ENCODE peak calls at places on chromosomes 2 and 18, in nine cellular contexts. One of them, this sample, is unnamed.

GRCh38 chr2:109385506-109385905 is 228.3 kb downstream of the SEPTIN10 start:
- DNase-seq in retina: no peak
- DNase-seq in GF-D8: no peak
- DNase-seq in memory B cell: no peak
- DNase-seq in naive B cell: no peak
- DNase-seq in heart left ventricle: peak; percentile 32
- DNase-seq in colonic mucosa: no peak
- DNase-seq in activated effector memory CD4-positive, alpha-beta T cell treated with Interleukin-2 at 50 U/mL for 16 hours: no peak
- DNase-seq in AG08395: no peak
- DNase-seq in this sample: no peak

GRCh38 chr18:30632058-30632718 is 410.4 kb downstream of the DSC3 start:
- DNase-seq in retina: no peak
- DNase-seq in GF-D8: no peak
- DNase-seq in memory B cell: no peak
- DNase-seq in naive B cell: no peak
- DNase-seq in heart left ventricle: no peak
- DNase-seq in colonic mucosa: no peak
- DNase-seq in activated effector memory CD4-positive, alpha-beta T cell treated with Interleukin-2 at 50 U/mL for 16 hours: no peak
- DNase-seq in AG08395: no peak
- DNase-seq in this sample: no peak

GRCh38 chr18:71252351-71252862 is 963.6 kb downstream of the SOCS6 start:
- DNase-seq in retina: no peak
- DNase-seq in GF-D8: no peak
- DNase-seq in memory B cell: no peak
- DNase-seq in naive B cell: no peak
- DNase-seq in heart left ventricle: no peak
- DNase-seq in colonic mucosa: no peak
- DNase-seq in activated effector memory CD4-positive, alpha-beta T cell treated with Interleukin-2 at 50 U/mL for 16 hours: no peak
- DNase-seq in AG08395: no peak
- DNase-seq in this sample: no peak

GRCh38 chr18:23038712-23039111 is 96.6 kb upstream of the CABLES1 start:
- DNase-seq in retina: no peak
- DNase-seq in GF-D8: no peak
- DNase-seq in memory B cell: no peak
- DNase-seq in naive B cell: no peak
- DNase-seq in heart left ventricle: no peak
- DNase-seq in colonic mucosa: no peak
- DNase-seq in activated effector memory CD4-positive, alpha-beta T cell treated with Interleukin-2 at 50 U/mL for 16 hours: no peak
- DNase-seq in AG08395: peak; percentile 60
- DNase-seq in this sample: no peak

GRCh38 chr2:175062787-175063585 is 57.8 kb upstream of the CHN1 start:
- DNase-seq in retina: no peak
- DNase-seq in GF-D8: no peak
- DNase-seq in memory B cell: no peak
- DNase-seq in naive B cell: no peak
- DNase-seq in heart left ventricle: no peak
- DNase-seq in colonic mucosa: no peak
- DNase-seq in activated effector memory CD4-positive, alpha-beta T cell treated with Interleukin-2 at 50 U/mL for 16 hours: no peak
- DNase-seq in AG08395: no peak
- DNase-seq in this sample: no peak

GRCh38 chr2:83364264-83364663 is 1094.8 kb downstream of the SUCLG1 start:
- DNase-seq in retina: no peak
- DNase-seq in GF-D8: no peak
- DNase-seq in memory B cell: no peak
- DNase-seq in naive B cell: no peak
- DNase-seq in heart left ventricle: no peak
- DNase-seq in colonic mucosa: no peak
- DNase-seq in activated effector memory CD4-positive, alpha-beta T cell treated with Interleukin-2 at 50 U/mL for 16 hours: no peak
- DNase-seq in AG08395: no peak
- DNase-seq in this sample: no peak

GRCh38 chr2:121485039-121485438 is 45.6 kb upstream of the RNU4ATAC start:
- DNase-seq in retina: no peak
- DNase-seq in GF-D8: no peak
- DNase-seq in memory B cell: no peak
- DNase-seq in naive B cell: no peak
- DNase-seq in heart left ventricle: no peak
- DNase-seq in colonic mucosa: no peak
- DNase-seq in activated effector memory CD4-positive, alpha-beta T cell treated with Interleukin-2 at 50 U/mL for 16 hours: no peak
- DNase-seq in AG08395: peak; percentile 62
- DNase-seq in this sample: no peak

GRCh38 chr2:33210626-33211025 is 263.9 kb downstream of the LTBP1 start:
- DNase-seq in retina: no peak
- DNase-seq in GF-D8: no peak
- DNase-seq in memory B cell: no peak
- DNase-seq in naive B cell: no peak
- DNase-seq in heart left ventricle: no peak
- DNase-seq in colonic mucosa: no peak
- DNase-seq in activated effector memory CD4-positive, alpha-beta T cell treated with Interleukin-2 at 50 U/mL for 16 hours: no peak
- DNase-seq in AG08395: peak; percentile 92
- DNase-seq in this sample: no peak

GRCh38 chr18:7452331-7452730 is 114.8 kb upstream of the PTPRM start:
- DNase-seq in retina: peak; percentile 36
- DNase-seq in GF-D8: no peak
- DNase-seq in memory B cell: no peak
- DNase-seq in naive B cell: no peak
- DNase-seq in heart left ventricle: no peak
- DNase-seq in colonic mucosa: no peak
- DNase-seq in activated effector memory CD4-positive, alpha-beta T cell treated with Interleukin-2 at 50 U/mL for 16 hours: no peak
- DNase-seq in AG08395: peak; percentile 61
- DNase-seq in this sample: no peak

GRCh38 chr2:240836781-240837467 is 16.9 kb upstream of the KIF1A start:
- DNase-seq in retina: no peak
- DNase-seq in GF-D8: no peak
- DNase-seq in memory B cell: no peak
- DNase-seq in naive B cell: no peak
- DNase-seq in heart left ventricle: peak; percentile 80
- DNase-seq in colonic mucosa: no peak
- DNase-seq in activated effector memory CD4-positive, alpha-beta T cell treated with Interleukin-2 at 50 U/mL for 16 hours: no peak
- DNase-seq in AG08395: peak; percentile 83
- DNase-seq in this sample: no peak

GRCh38 chr2:237939251-237939650 is 27.6 kb upstream of the UBE2F start:
- DNase-seq in retina: no peak
- DNase-seq in GF-D8: no peak
- DNase-seq in memory B cell: no peak
- DNase-seq in naive B cell: no peak
- DNase-seq in heart left ventricle: no peak
- DNase-seq in colonic mucosa: no peak
- DNase-seq in activated effector memory CD4-positive, alpha-beta T cell treated with Interleukin-2 at 50 U/mL for 16 hours: no peak
- DNase-seq in AG08395: no peak
- DNase-seq in this sample: no peak

GRCh38 chr2:949384-949893 is 1.2 kb upstream of the SNTG2 start:
- DNase-seq in retina: peak; percentile 40
- DNase-seq in GF-D8: no peak
- DNase-seq in memory B cell: no peak
- DNase-seq in naive B cell: no peak
- DNase-seq in heart left ventricle: no peak
- DNase-seq in colonic mucosa: no peak
- DNase-seq in activated effector memory CD4-positive, alpha-beta T cell treated with Interleukin-2 at 50 U/mL for 16 hours: no peak
- DNase-seq in AG08395: no peak
- DNase-seq in this sample: no peak

GRCh38 chr2:239159476-239159911 is 241.3 kb downstream of the HDAC4 start:
- DNase-seq in retina: no peak
- DNase-seq in GF-D8: no peak
- DNase-seq in memory B cell: no peak
- DNase-seq in naive B cell: no peak
- DNase-seq in heart left ventricle: no peak
- DNase-seq in colonic mucosa: no peak
- DNase-seq in activated effector memory CD4-positive, alpha-beta T cell treated with Interleukin-2 at 50 U/mL for 16 hours: no peak
- DNase-seq in AG08395: no peak
- DNase-seq in this sample: peak; percentile 0

This sample was measured in transverse colon.